ENCODE peak calls at places on chromosome 17, in ten cellular contexts. One of them, this sample, is unnamed.

GRCh38 chr17:70365098-70365583 is 195.8 kb downstream of the KCNJ2 start:
- DNase-seq in IMR-90: peak
- DNase-seq in dorsolateral prefrontal cortex: no peak
- DNase-seq in AG09319: no peak
- DNase-seq in transverse colon: no peak
- DNase-seq in MM.1S: no peak
- DNase-seq in WTC11: no peak
- DNase-seq in lower lobe of right lung: no peak
- DNase-seq in AG10803: peak
- DNase-seq in body of pancreas: no peak
- DNase-seq in this sample: no peak

GRCh38 chr17:34542700-34543336 is 36.6 kb upstream of the TMEM132E start:
- DNase-seq in MM.1S: no peak
- DNase-seq in IMR-90: no peak
- DNase-seq in AG10803: peak
- DNase-seq in lower lobe of right lung: peak
- DNase-seq in AG09319: no peak
- DNase-seq in dorsolateral prefrontal cortex: peak
- DNase-seq in transverse colon: peak
- DNase-seq in body of pancreas: no peak
- DNase-seq in WTC11: peak
- DNase-seq in this sample: peak

GRCh38 chr17:55266958-55267688 is 2.4 kb downstream of the HLF start:
- DNase-seq in dorsolateral prefrontal cortex: no peak
- DNase-seq in AG10803: no peak
- DNase-seq in WTC11: no peak
- DNase-seq in body of pancreas: no peak
- DNase-seq in MM.1S: no peak
- DNase-seq in transverse colon: no peak
- DNase-seq in lower lobe of right lung: no peak
- DNase-seq in AG09319: no peak
- DNase-seq in IMR-90: no peak
- DNase-seq in this sample: no peak

GRCh38 chr17:57819867-57820266 is 30.0 kb downstream of the MRPS23 start:
- DNase-seq in IMR-90: no peak
- DNase-seq in WTC11: no peak
- DNase-seq in dorsolateral prefrontal cortex: no peak
- DNase-seq in body of pancreas: no peak
- DNase-seq in AG09319: no peak
- DNase-seq in transverse colon: no peak
- DNase-seq in lower lobe of right lung: no peak
- DNase-seq in AG10803: no peak
- DNase-seq in MM.1S: no peak
- DNase-seq in this sample: no peak

GRCh38 chr17:77963441-77963840 is 4.9 kb downstream of the TNRC6C start:
- DNase-seq in transverse colon: peak
- DNase-seq in WTC11: no peak
- DNase-seq in body of pancreas: peak
- DNase-seq in IMR-90: peak
- DNase-seq in AG09319: peak
- DNase-seq in MM.1S: no peak
- DNase-seq in lower lobe of right lung: no peak
- DNase-seq in dorsolateral prefrontal cortex: no peak
- DNase-seq in AG10803: peak
- DNase-seq in this sample: peak

GRCh38 chr17:55588446-55588845 is 77.2 kb upstream of the SMIM36 start:
- DNase-seq in IMR-90: peak
- DNase-seq in transverse colon: no peak
- DNase-seq in AG10803: peak
- DNase-seq in dorsolateral prefrontal cortex: no peak
- DNase-seq in lower lobe of right lung: no peak
- DNase-seq in AG09319: no peak
- DNase-seq in body of pancreas: no peak
- DNase-seq in MM.1S: no peak
- DNase-seq in WTC11: no peak
- DNase-seq in this sample: no peak

GRCh38 chr17:72705905-72706395 is 386.5 kb downstream of the SLC39A11 start:
- DNase-seq in transverse colon: no peak
- DNase-seq in dorsolateral prefrontal cortex: no peak
- DNase-seq in IMR-90: no peak
- DNase-seq in AG10803: no peak
- DNase-seq in AG09319: no peak
- DNase-seq in WTC11: no peak
- DNase-seq in MM.1S: peak
- DNase-seq in body of pancreas: no peak
- DNase-seq in lower lobe of right lung: no peak
- DNase-seq in this sample: no peak

GRCh38 chr17:2213291-2213960 is 90.2 kb downstream of the SMG6 start:
- DNase-seq in body of pancreas: no peak
- DNase-seq in WTC11: no peak
- DNase-seq in dorsolateral prefrontal cortex: peak
- DNase-seq in transverse colon: no peak
- DNase-seq in MM.1S: no peak
- DNase-seq in AG09319: no peak
- DNase-seq in AG10803: peak
- DNase-seq in IMR-90: peak
- DNase-seq in lower lobe of right lung: no peak
- DNase-seq in this sample: no peak

GRCh38 chr17:32927724-32928526 is at the start of gene TMEM98:
- DNase-seq in AG09319: no peak
- DNase-seq in transverse colon: peak
- DNase-seq in MM.1S: peak
- DNase-seq in body of pancreas: peak
- DNase-seq in lower lobe of right lung: no peak
- DNase-seq in AG10803: peak
- DNase-seq in WTC11: peak
- DNase-seq in IMR-90: peak
- DNase-seq in dorsolateral prefrontal cortex: peak
- DNase-seq in this sample: peak

GRCh38 chr17:7351665-7352558 is at the start of gene KCTD11:
- DNase-seq in AG10803: peak
- DNase-seq in IMR-90: peak
- DNase-seq in MM.1S: peak
- DNase-seq in WTC11: peak
- DNase-seq in lower lobe of right lung: peak
- DNase-seq in dorsolateral prefrontal cortex: peak
- DNase-seq in transverse colon: peak
- DNase-seq in AG09319: peak
- DNase-seq in body of pancreas: peak
- DNase-seq in this sample: peak

GRCh38 chr17:77470800-77471733 is 330.3 kb downstream of the SEC14L1 start:
- DNase-seq in AG09319: no peak
- DNase-seq in lower lobe of right lung: no peak
- DNase-seq in body of pancreas: no peak
- DNase-seq in dorsolateral prefrontal cortex: no peak
- DNase-seq in AG10803: no peak
- DNase-seq in MM.1S: peak
- DNase-seq in IMR-90: peak
- DNase-seq in WTC11: peak
- DNase-seq in transverse colon: no peak
- DNase-seq in this sample: peak

GRCh38 chr17:17256316-17256715 is 19.3 kb upstream of the FLCN start:
- DNase-seq in WTC11: no peak
- DNase-seq in MM.1S: no peak
- DNase-seq in AG10803: no peak
- DNase-seq in body of pancreas: no peak
- DNase-seq in transverse colon: no peak
- DNase-seq in IMR-90: no peak
- DNase-seq in lower lobe of right lung: no peak
- DNase-seq in dorsolateral prefrontal cortex: no peak
- DNase-seq in AG09319: no peak
- DNase-seq in this sample: no peak

GRCh38 chr17:31538080-31538762 is 146.7 kb downstream of the RAB11FIP4 start:
- DNase-seq in MM.1S: no peak
- DNase-seq in AG09319: no peak
- DNase-seq in body of pancreas: no peak
- DNase-seq in AG10803: no peak
- DNase-seq in WTC11: no peak
- DNase-seq in lower lobe of right lung: no peak
- DNase-seq in dorsolateral prefrontal cortex: no peak
- DNase-seq in IMR-90: no peak
- DNase-seq in transverse colon: peak
- DNase-seq in this sample: no peak
- TF ChIP-seq CTCF in MM.1S: no peak
- TF ChIP-seq CTCF in AG09319: no peak
- TF ChIP-seq CTCF in body of pancreas: no peak
- TF ChIP-seq CTCF in AG10803: no peak
- TF ChIP-seq CTCF in WTC11: no peak
- TF ChIP-seq CTCF in lower lobe of right lung: no peak
- TF ChIP-seq CTCF in dorsolateral prefrontal cortex: no peak
- TF ChIP-seq CTCF in IMR-90: no peak
- TF ChIP-seq CTCF in transverse colon: no peak
- TF ChIP-seq CTCF in this sample: no peak

DNA sequence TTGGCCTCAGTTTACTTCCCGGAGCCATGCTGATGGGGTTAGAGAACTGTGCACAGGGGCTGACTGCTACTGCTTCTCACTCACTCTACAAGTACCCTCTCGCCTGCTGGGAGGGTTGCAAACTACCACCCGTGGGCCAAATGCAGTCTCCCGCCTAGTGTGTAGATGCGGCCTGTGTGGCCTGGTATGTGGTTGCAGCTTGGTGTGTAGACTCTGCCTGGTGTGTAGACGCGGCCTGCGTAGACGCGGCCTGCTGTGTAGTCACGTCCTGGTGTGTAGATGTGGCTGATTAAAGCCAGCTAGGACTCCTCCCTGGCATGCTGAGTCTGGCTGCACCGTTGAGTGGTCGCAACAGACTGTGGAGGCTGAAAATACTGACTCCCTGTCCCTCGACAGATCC is 7.3 kb downstream of the CANT1 start:
- DNase-seq in lower lobe of right lung: no peak
- DNase-seq in transverse colon: no peak
- DNase-seq in dorsolateral prefrontal cortex: no peak
- DNase-seq in body of pancreas: no peak
- DNase-seq in AG09319: no peak
- DNase-seq in AG10803: no peak
- DNase-seq in MM.1S: no peak
- DNase-seq in IMR-90: no peak
- DNase-seq in WTC11: no peak
- DNase-seq in this sample: no peak
- TF ChIP-seq CTCF in lower lobe of right lung: no peak
- TF ChIP-seq CTCF in transverse colon: no peak
- TF ChIP-seq CTCF in dorsolateral prefrontal cortex: no peak
- TF ChIP-seq CTCF in body of pancreas: no peak
- TF ChIP-seq CTCF in AG09319: no peak
- TF ChIP-seq CTCF in AG10803: no peak
- TF ChIP-seq CTCF in MM.1S: no peak
- TF ChIP-seq CTCF in IMR-90: no peak
- TF ChIP-seq CTCF in WTC11: no peak
- TF ChIP-seq CTCF in this sample: no peak

GRCh38 chr17:39196820-39197331 is 593 bp downstream of the CACNB1 start:
- DNase-seq in WTC11: peak
- DNase-seq in IMR-90: no peak
- DNase-seq in MM.1S: peak
- DNase-seq in lower lobe of right lung: peak
- DNase-seq in AG09319: no peak
- DNase-seq in AG10803: peak
- DNase-seq in body of pancreas: peak
- DNase-seq in dorsolateral prefrontal cortex: no peak
- DNase-seq in transverse colon: peak
- DNase-seq in this sample: peak

GRCh38 chr17:39198186-39198566 is 707 bp upstream of the CACNB1 start:
- DNase-seq in AG10803: no peak
- DNase-seq in MM.1S: no peak
- DNase-seq in body of pancreas: no peak
- DNase-seq in IMR-90: no peak
- DNase-seq in transverse colon: no peak
- DNase-seq in lower lobe of right lung: no peak
- DNase-seq in AG09319: no peak
- DNase-seq in WTC11: no peak
- DNase-seq in dorsolateral prefrontal cortex: no peak
- DNase-seq in this sample: no peak

GRCh38 chr17:39196191-39196819 is 1.2 kb downstream of the CACNB1 start:
- DNase-seq in WTC11: no peak
- DNase-seq in IMR-90: no peak
- DNase-seq in lower lobe of right lung: no peak
- DNase-seq in dorsolateral prefrontal cortex: no peak
- DNase-seq in transverse colon: peak
- DNase-seq in MM.1S: peak
- DNase-seq in body of pancreas: no peak
- DNase-seq in AG09319: no peak
- DNase-seq in AG10803: peak
- DNase-seq in this sample: no peak

GRCh38 chr17:39195568-39196160 is 1.8 kb downstream of the CACNB1 start:
- DNase-seq in IMR-90: no peak
- DNase-seq in transverse colon: peak
- DNase-seq in dorsolateral prefrontal cortex: no peak
- DNase-seq in lower lobe of right lung: peak
- DNase-seq in body of pancreas: no peak
- DNase-seq in MM.1S: peak
- DNase-seq in WTC11: no peak
- DNase-seq in AG10803: no peak
- DNase-seq in AG09319: no peak
- DNase-seq in this sample: peak

DNA sequence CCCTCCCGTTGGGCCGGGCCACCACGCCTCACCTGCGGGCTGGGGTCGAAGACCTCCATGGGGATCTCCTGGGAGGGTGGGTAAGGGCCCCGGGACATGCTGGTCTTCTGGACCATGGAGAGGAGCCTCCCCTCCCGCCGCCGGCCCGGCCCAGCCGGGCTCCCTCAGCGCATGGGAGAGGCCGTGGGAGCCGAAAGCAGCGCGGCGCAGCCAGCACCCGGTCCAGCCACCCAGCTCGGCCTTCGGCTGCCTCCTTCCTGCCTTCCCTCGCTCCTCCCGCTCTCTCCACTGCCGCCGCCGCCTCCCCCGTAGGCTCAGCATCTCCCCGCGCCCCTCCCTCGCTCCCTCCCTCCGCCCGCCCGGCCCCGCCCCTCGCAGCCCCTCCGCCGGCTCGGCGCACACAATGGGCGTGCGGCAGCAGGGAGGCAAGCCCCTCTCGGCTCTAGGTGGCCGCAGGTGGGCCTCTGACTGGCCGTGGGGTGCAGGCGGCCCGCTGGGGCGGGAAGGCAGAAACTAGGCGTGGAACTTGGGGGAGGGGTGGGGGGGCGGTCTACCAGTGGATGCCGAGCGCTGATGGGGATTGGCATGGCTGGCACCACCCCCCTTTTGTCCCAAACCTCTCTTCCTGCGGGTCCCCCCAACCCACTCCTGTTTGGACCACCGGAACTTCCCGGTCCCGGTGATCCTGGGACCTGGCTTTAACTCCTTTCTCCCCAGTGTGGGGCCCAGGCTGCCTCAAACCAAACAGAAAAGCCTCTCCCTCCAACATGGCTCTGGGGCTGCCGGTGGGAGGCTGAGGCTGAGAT is at the start of gene CACNB1:
- DNase-seq in AG10803: peak
- DNase-seq in MM.1S: peak
- DNase-seq in transverse colon: peak
- DNase-seq in body of pancreas: peak
- DNase-seq in WTC11: peak
- DNase-seq in lower lobe of right lung: peak
- DNase-seq in IMR-90: peak
- DNase-seq in AG09319: no peak
- DNase-seq in dorsolateral prefrontal cortex: peak
- DNase-seq in this sample: peak
- TF ChIP-seq CTCF in AG10803: no peak
- TF ChIP-seq CTCF in MM.1S: no peak
- TF ChIP-seq CTCF in transverse colon: no peak
- TF ChIP-seq CTCF in body of pancreas: no peak
- TF ChIP-seq CTCF in WTC11: no peak
- TF ChIP-seq CTCF in lower lobe of right lung: no peak
- TF ChIP-seq CTCF in IMR-90: no peak
- TF ChIP-seq CTCF in AG09319: no peak
- TF ChIP-seq CTCF in dorsolateral prefrontal cortex: no peak
- TF ChIP-seq CTCF in this sample: no peak

GRCh38 chr17:49191917-49192741 is 18.2 kb downstream of the GNGT2 start:
- DNase-seq in body of pancreas: peak
- DNase-seq in IMR-90: peak
- DNase-seq in dorsolateral prefrontal cortex: peak
- DNase-seq in lower lobe of right lung: peak
- DNase-seq in transverse colon: peak
- DNase-seq in MM.1S: peak
- DNase-seq in AG09319: peak
- DNase-seq in AG10803: peak
- DNase-seq in WTC11: peak
- DNase-seq in this sample: peak
- TF ChIP-seq CTCF in body of pancreas: no peak
- TF ChIP-seq CTCF in IMR-90: peak
- TF ChIP-seq CTCF in dorsolateral prefrontal cortex: peak
- TF ChIP-seq CTCF in lower lobe of right lung: peak
- TF ChIP-seq CTCF in transverse colon: no peak
- TF ChIP-seq CTCF in MM.1S: peak
- TF ChIP-seq CTCF in AG09319: peak
- TF ChIP-seq CTCF in AG10803: peak
- TF ChIP-seq CTCF in WTC11: no peak
- TF ChIP-seq CTCF in this sample: peak